ENCODE peak calls at places on chromosomes 7 and 10, in ten cellular contexts. D, M, E, T, Y, V, Q, S, K and H are unnamed samples.

GRCh38 chr7:130941322-130942210 is 207.6 kb upstream of the KLF14 start:
- DNase-seq in D (peak; percentile 56), M (peak; percentile 51), E (no peak), T (peak; percentile 82), Y (no peak), V (peak; percentile 72), Q (no peak), S (no peak), K (peak; percentile 86), H (no peak)

GRCh38 chr7:50214141-50214670 is 90.3 kb upstream of the IKZF1 start:
- DNase-seq in D (no peak), M (no peak), E (no peak), T (no peak), Y (no peak), V (no peak), Q (no peak), S (no peak), K (no peak), H (no peak)

GRCh38 chr10:49275896-49276295 is 23.1 kb upstream of the C10orf71 start:
- DNase-seq in D (no peak), M (no peak), E (no peak), T (no peak), Y (no peak), V (no peak), Q (no peak), S (no peak), K (no peak), H (no peak)

GRCh38 chr7:83005410-83005809 is 157.3 kb downstream of the PCLO start:
- DNase-seq in D (peak; percentile 1), M (no peak), E (peak; percentile 36), T (peak; percentile 14), Y (no peak), V (peak; percentile 13), Q (no peak), S (no peak), K (no peak), H (no peak)

GRCh38 chr7:102466097-102466496 is 1.3 kb downstream of the LRWD1 start:
- DNase-seq in D (no peak), M (no peak), E (no peak), T (no peak), Y (no peak), V (no peak), Q (no peak), S (no peak), K (no peak), H (no peak)

GRCh38 chr10:43299579-43299978 is 32.7 kb upstream of the RASGEF1A start:
- DNase-seq in D (no peak), M (no peak), E (no peak), T (no peak), Y (no peak), V (no peak), Q (no peak), S (no peak), K (no peak), H (no peak)

GRCh38 chr7:134618756-134619530 is 27.7 kb upstream of the BPGM start:
- DNase-seq in D (peak; percentile 69), M (no peak), E (no peak), T (peak; percentile 78), Y (no peak), V (peak; percentile 91), Q (no peak), S (no peak), K (no peak), H (no peak)

GRCh38 chr7:152521420-152522337 is 85.9 kb upstream of the KMT2C start:
- DNase-seq in D (peak; percentile 40), M (no peak), E (no peak), T (no peak), Y (no peak), V (no peak), Q (no peak), S (no peak), K (peak; percentile 51), H (no peak)

GRCh38 chr7:134452419-134452827 is 6.5 kb downstream of the AKR1B1 start:
- DNase-seq in D (no peak), M (no peak), E (no peak), T (no peak), Y (no peak), V (no peak), Q (no peak), S (no peak), K (no peak), H (no peak)

GRCh38 chr10:119029613-119030420 is at the start of gene NANOS1:
- DNase-seq in D (no peak), M (no peak), E (peak; percentile 75), T (no peak), Y (no peak), V (no peak), Q (no peak), S (no peak), K (no peak), H (no peak)

GRCh38 chr7:83550100-83550499 is 98.8 kb downstream of the SEMA3E start:
- DNase-seq in D (peak; percentile 52), M (no peak), E (no peak), T (peak; percentile 45), Y (no peak), V (peak; percentile 75), Q (no peak), S (no peak), K (no peak), H (peak; percentile 64)

GRCh38 chr10:133350283-133350949 is 3.2 kb downstream of the PRAP1 start:
- DNase-seq in D (no peak), M (no peak), E (no peak), T (no peak), Y (no peak), V (no peak), Q (no peak), S (no peak), K (no peak), H (no peak)

GRCh38 chr7:108283252-108283651 is 153.1 kb upstream of the LAMB4 start:
- DNase-seq in D (no peak), M (no peak), E (no peak), T (no peak), Y (no peak), V (no peak), Q (no peak), S (no peak), K (no peak), H (no peak)

GRCh38 chr7:95725170-95725569 is 47.2 kb upstream of the DYNC1I1 start:
- DNase-seq in D (no peak), M (no peak), E (peak; percentile 62), T (no peak), Y (no peak), V (no peak), Q (no peak), S (no peak), K (no peak), H (no peak)

GRCh38 chr7:2732959-2733584 is 45.1 kb downstream of the AMZ1 start:
- DNase-seq in D (peak; percentile 54), M (peak; percentile 69), E (no peak), T (peak; percentile 65), Y (no peak), V (peak; percentile 77), Q (peak; percentile 81), S (no peak), K (peak; percentile 48), H (no peak)

GRCh38 chr10:119189811-119190282 is 11.2 kb upstream of the PRDX3 start:
- DNase-seq in D (peak; percentile 77), M (no peak), E (no peak), T (peak; percentile 78), Y (no peak), V (peak; percentile 18), Q (no peak), S (no peak), K (no peak), H (no peak)

GRCh38 chr7:50416509-50417299 is 33.4 kb downstream of the FIGNL1 start:
- DNase-seq in D (no peak), M (no peak), E (no peak), T (no peak), Y (no peak), V (no peak), Q (no peak), S (no peak), K (no peak), H (no peak)

GRCh38 chr7:30660331-30661255 is 21.7 kb downstream of the CRHR2 start:
- DNase-seq in D (no peak), M (no peak), E (no peak), T (no peak), Y (no peak), V (no peak), Q (peak; percentile 63), S (no peak), K (no peak), H (no peak)

GRCh38 chr10:103757531-103758293 is 97.7 kb downstream of the SH3PXD2A start:
- DNase-seq in D (peak; percentile 39), M (no peak), E (no peak), T (peak; percentile 87), Y (peak; percentile 62), V (peak; percentile 92), Q (peak; percentile 31), S (no peak), K (peak; percentile 71), H (no peak)

GRCh38 chr7:18357691-18358090 is 137.9 kb upstream of the HDAC9 start:
- DNase-seq in D (no peak), M (no peak), E (peak; percentile 12), T (no peak), Y (no peak), V (peak; percentile 14), Q (no peak), S (no peak), K (no peak), H (no peak)
- TF ChIP-seq CTCF in D (peak; percentile 16), M (no peak), E (peak; percentile 37), T (peak; percentile 28), Y (peak; percentile 38), V (peak; percentile 25), Q (no peak), S (no peak), K (no peak), H (peak; percentile 5)

GRCh38 chr10:117860823-117861222 is 185.9 kb downstream of the RAB11FIP2 start:
- DNase-seq in D (peak; percentile 9), M (no peak), E (peak; percentile 36), T (peak; percentile 3), Y (no peak), V (peak; percentile 46), Q (no peak), S (no peak), K (no peak), H (no peak)
- TF ChIP-seq CTCF in D (peak; percentile 27), M (no peak), E (peak; percentile 57), T (peak; percentile 33), Y (no peak), V (peak; percentile 27), Q (no peak), S (no peak), K (peak; percentile 14), H (peak; percentile 21)

GRCh38 chr7:149838224-149838991 is at the start of gene ZNF862:
- DNase-seq in D (peak; percentile 94), M (peak; percentile 97), E (peak; percentile 99), T (peak; percentile 99), Y (peak; percentile 88), V (peak; percentile 92), Q (peak; percentile 100), S (peak; percentile 90), K (peak; percentile 99), H (peak; percentile 91)
- TF ChIP-seq CTCF in D (no peak), M (peak; percentile 30), E (no peak), T (peak; percentile 0), Y (no peak), V (no peak), Q (peak; percentile 32), S (no peak), K (no peak), H (no peak)

GRCh38 chr7:132899833-132900232 is 182.1 kb downstream of the CHCHD3 start:
- DNase-seq in D (no peak), M (no peak), E (no peak), T (no peak), Y (no peak), V (no peak), Q (no peak), S (no peak), K (peak; percentile 6), H (no peak)
- TF ChIP-seq CTCF in D (no peak), M (no peak), E (peak; percentile 15), T (peak; percentile 12), Y (peak; percentile 14), V (no peak), Q (no peak), S (no peak), K (no peak), H (peak; percentile 3)

GRCh38 chr10:113202011-113202410 is 252.0 kb downstream of the TCF7L2 start:
- DNase-seq in D (no peak), M (no peak), E (peak; percentile 21), T (no peak), Y (no peak), V (no peak), Q (no peak), S (no peak), K (no peak), H (no peak)
- TF ChIP-seq CTCF in D (no peak), M (no peak), E (peak; percentile 4), T (no peak), Y (no peak), V (no peak), Q (no peak), S (no peak), K (no peak), H (no peak)